ENCODE peak calls at places on chromosomes 3 and 15, in eight cellular contexts. D, S, G, M, P, B, W and A are unnamed samples. For H3K4me1, the result is how much of the 10 kb centered on the place peaks cover.

GRCh38 chr3:192237992-192238608 is 489.2 kb downstream of the FGF12 start:
- DNase-seq in P (no peak), M (peak), B (no peak), G (no peak), D (no peak), W (no peak), S (peak), A (no peak)

GRCh38 chr3:112738366-112738765 is 97.4 kb upstream of the CCDC80 start:
- DNase-seq in M (no peak), G (no peak), W (no peak), B (no peak), P (no peak), D (no peak), S (no peak), A (no peak)

GRCh38 chr15:23567921-23568320 is 2.4 kb downstream of the MKRN3 start:
- DNase-seq in M (no peak), G (no peak), B (no peak), W (no peak), P (no peak), D (no peak), S (no peak), A (no peak)

GRCh38 chr3:152047465-152047864 is 174.0 kb downstream of the SUCNR1 start:
- DNase-seq in W (no peak), D (no peak), B (peak), S (no peak), M (no peak), P (no peak), G (no peak), A (no peak)

GRCh38 chr3:188202358-188203138 is 48.6 kb downstream of the LPP start:
- DNase-seq in M (no peak), G (no peak), S (peak), B (no peak), D (no peak), P (no peak), W (no peak), A (peak)

GRCh38 chr3:49427581-49427980 is 1.5 kb downstream of the NICN1 start:
- DNase-seq in D (no peak), P (no peak), S (no peak), W (no peak), M (no peak), B (no peak), G (no peak), A (no peak)

GRCh38 chr3:9781978-9782575 is 10.2 kb downstream of the TADA3 start:
- DNase-seq in M (peak), S (no peak), G (no peak), P (no peak), B (no peak), D (no peak), W (no peak), A (no peak)

GRCh38 chr3:134567605-134568004 is 81.7 kb downstream of the CEP63 start:
- DNase-seq in G (no peak), M (no peak), B (peak), D (no peak), W (no peak), P (no peak), S (no peak), A (no peak)

GRCh38 chr3:41224120-41224806 is 25.0 kb downstream of the CTNNB1 start:
- DNase-seq in W (peak), D (no peak), M (no peak), B (peak), P (no peak), G (no peak), S (no peak), A (no peak)
- H3K4me1 ChIP-seq in W (under half), D (under half), M (under half), B (under half), P (under half), G (under half), S (under half), A (under half)

GRCh38 chr15:63350178-63350621 is 31.4 kb downstream of the CA12 start:
- DNase-seq in S (no peak), M (no peak), B (peak), G (peak), P (no peak), W (peak), D (no peak), A (no peak)

GRCh38 chr15:63349156-63349555 is 32.5 kb downstream of the CA12 start:
- DNase-seq in P (no peak), S (no peak), B (no peak), M (no peak), W (no peak), D (no peak), G (peak), A (no peak)

GRCh38 chr15:63349621-63350020 is 32.0 kb downstream of the CA12 start:
- DNase-seq in G (peak), D (no peak), S (no peak), W (no peak), B (no peak), P (no peak), M (no peak), A (no peak)

GRCh38 chr15:63347074-63347859 is 34.4 kb downstream of the CA12 start:
- DNase-seq in W (no peak), M (no peak), S (no peak), B (no peak), D (no peak), P (no peak), G (no peak), A (peak)

DNA sequence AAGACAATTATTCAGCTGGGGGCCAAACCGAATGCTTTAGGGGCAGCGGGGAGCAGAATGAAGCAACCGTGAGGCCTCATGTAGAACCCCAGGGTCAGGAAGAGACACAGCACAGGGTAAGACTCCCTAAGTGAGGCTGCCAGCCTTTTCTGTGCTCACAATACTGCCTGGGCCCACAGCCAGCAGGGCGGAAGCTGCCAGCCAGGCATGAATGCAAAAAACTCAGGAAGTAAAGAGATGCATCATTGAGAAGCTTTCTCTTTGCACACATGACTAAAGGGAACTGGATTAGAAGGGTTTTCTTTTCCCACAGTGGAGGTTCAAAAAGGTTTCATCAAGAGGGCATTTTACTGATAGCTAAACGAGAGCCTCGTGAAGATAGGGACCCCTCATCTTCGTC is 33.3 kb downstream of the CA12 start:
- DNase-seq in D (no peak), G (peak), P (peak), M (no peak), S (no peak), W (peak), B (peak), A (peak)
- H3K4me1 ChIP-seq in D (under half), G (under half), P (under half), M (under half), S (under half), W (under half), B (under half), A (under half)

DNA sequence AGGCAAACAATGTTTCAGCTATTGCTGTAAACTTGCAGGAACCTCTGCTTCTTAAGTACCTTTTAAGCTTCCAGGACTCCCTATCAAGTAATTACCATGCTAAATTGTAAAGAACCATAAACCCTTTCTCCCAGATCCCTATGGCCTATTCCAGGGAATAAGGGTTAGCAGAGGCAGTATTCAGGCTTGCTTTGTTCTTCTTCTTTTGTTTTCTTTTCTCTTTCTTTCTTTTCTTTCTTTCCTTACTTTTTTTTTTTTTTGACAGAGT is 2.8 kb upstream of the CEP97 start:
- DNase-seq in P (no peak), D (no peak), S (peak), B (no peak), G (no peak), M (peak), W (no peak), A (no peak)
- H3K4me1 ChIP-seq in P (under half), D (under half), S (under half), B (under half), G (under half), M (under half), W (under half), A (under half)

DNA sequence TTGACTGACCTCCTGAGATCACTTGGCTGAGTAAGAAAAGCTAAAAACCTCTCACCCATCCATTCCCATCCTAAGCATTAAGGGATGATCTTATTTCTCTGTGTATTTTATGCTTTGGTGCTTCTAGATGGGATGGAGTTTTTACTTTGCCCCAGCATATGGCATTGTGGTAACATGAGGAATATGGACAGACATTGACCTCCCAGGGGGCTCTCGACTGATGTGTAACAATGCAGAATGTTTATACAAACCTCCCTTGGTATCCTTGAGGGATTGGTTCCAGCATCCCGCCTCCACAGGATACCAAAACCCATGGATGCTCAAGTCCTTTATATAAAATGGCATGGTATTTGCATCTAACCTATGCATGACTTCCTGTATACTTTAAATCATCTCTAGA is 21.5 kb downstream of the PDIA5 start:
- DNase-seq in D (no peak), B (no peak), G (no peak), W (no peak), S (no peak), P (no peak), M (no peak), A (no peak)
- H3K4me1 ChIP-seq in D (under half), B (under half), G (under half), W (half or more), S (under half), P (under half), M (under half), A (half or more)

GRCh38 chr15:49985463-49985862 is 133.6 kb downstream of the ATP8B4 start:
- DNase-seq in M (no peak), B (no peak), D (no peak), S (no peak), W (no peak), G (no peak), P (no peak), A (no peak)

GRCh38 chr15:49987896-49988295 is 131.1 kb downstream of the ATP8B4 start:
- DNase-seq in W (no peak), B (no peak), D (no peak), G (no peak), S (no peak), M (no peak), P (no peak), A (peak)

GRCh38 chr15:49987198-49987785 is 131.7 kb downstream of the ATP8B4 start:
- DNase-seq in W (no peak), D (no peak), M (no peak), P (peak), B (no peak), G (no peak), S (no peak), A (peak)

GRCh38 chr15:49984436-49984835 is 134.6 kb downstream of the ATP8B4 start:
- DNase-seq in W (no peak), G (no peak), B (no peak), S (peak), P (no peak), D (no peak), M (no peak), A (no peak)

GRCh38 chr15:49986326-49986725 is 132.7 kb downstream of the ATP8B4 start:
- DNase-seq in G (no peak), M (no peak), D (no peak), W (no peak), B (no peak), S (no peak), P (no peak), A (no peak)
- H3K4me1 ChIP-seq in G (under half), M (under half), D (under half), W (under half), B (under half), S (under half), P (under half), A (under half)

GRCh38 chr15:34038404-34039179 is 412 bp downstream of the AVEN start:
- DNase-seq in D (peak), P (peak), B (peak), W (peak), M (peak), G (peak), S (peak), A (peak)
- H3K4me1 ChIP-seq in D (under half), P (under half), B (under half), W (under half), M (under half), G (under half), S (under half), A (under half)

DNA sequence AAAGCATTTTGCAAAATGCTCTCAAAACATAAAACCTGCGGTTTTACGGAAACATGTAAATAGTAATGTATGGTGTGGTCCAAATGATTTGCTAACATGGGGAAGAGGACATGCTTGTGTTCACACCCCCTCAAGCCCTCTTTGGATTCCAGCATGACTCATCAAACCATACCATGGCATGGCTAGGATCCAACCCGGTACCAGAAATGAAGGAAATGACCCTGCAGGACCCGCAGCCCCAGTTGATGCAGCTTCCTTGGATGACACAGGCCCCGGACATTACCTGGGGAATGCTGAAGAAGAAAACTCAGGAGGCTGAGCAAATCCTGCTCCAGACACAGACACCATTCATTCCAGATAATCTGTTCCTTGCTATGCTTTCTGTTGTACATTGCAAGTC is 222.9 kb downstream of the DTWD1 start:
- DNase-seq in M (no peak), P (no peak), G (no peak), W (no peak), D (no peak), B (peak), S (no peak), A (no peak)
- H3K4me1 ChIP-seq in M (under half), P (under half), G (under half), W (under half), D (under half), B (under half), S (under half), A (under half)

DNA sequence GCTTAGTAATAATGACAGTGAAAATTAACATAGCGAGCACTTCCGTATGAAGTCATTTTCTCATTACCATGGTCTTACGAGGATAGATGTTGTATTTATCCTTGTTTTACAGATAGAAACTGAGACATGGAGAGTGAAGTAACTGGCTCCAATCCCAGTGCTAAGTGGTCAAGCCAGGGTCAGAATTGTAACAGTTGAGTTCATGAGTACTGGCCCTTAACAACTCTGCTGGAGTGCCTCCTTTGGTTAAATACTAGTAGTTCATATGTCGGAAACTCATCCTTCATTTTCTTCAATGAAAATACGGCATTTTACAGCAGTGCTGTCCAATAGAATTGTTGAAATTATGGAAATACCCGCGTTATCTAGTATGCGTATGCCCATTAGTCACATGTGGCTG is 32.4 kb downstream of the FNDC3B start:
- DNase-seq in M (no peak), D (no peak), S (no peak), W (no peak), G (no peak), P (no peak), B (peak), A (no peak)
- H3K4me1 ChIP-seq in M (under half), D (under half), S (half or more), W (under half), G (half or more), P (under half), B (under half), A (under half)

GRCh38 chr3:16942955-16943354 is 58.2 kb downstream of the PLCL2 start:
- DNase-seq in W (no peak), S (no peak), B (no peak), P (no peak), M (no peak), G (no peak), D (no peak), A (no peak)

GRCh38 chr3:16940769-16941683 is 56.3 kb downstream of the PLCL2 start:
- DNase-seq in D (no peak), S (no peak), G (no peak), P (no peak), W (no peak), M (no peak), B (no peak), A (no peak)

GRCh38 chr3:16945330-16945729 is 60.6 kb downstream of the PLCL2 start:
- DNase-seq in S (no peak), W (no peak), M (no peak), P (no peak), B (peak), D (no peak), G (no peak), A (no peak)

GRCh38 chr3:16943857-16944256 is 59.1 kb downstream of the PLCL2 start:
- DNase-seq in B (no peak), G (no peak), P (no peak), D (no peak), S (no peak), W (no peak), M (no peak), A (no peak)
- H3K4me1 ChIP-seq in B (under half), G (under half), P (under half), D (under half), S (under half), W (under half), M (under half), A (under half)